ENCODE peak calls at places on chromosomes 1 and 21, in nine cellular contexts. One of them, this sample, is unnamed.

GRCh38 chr1:165717918-165718515 is 19.7 kb upstream of the ALDH9A1 start:
- DNase-seq in naive thymus-derived CD8-positive, alpha-beta T cell: peak; percentile 30
- DNase-seq in nucleus accumbens: peak; percentile 33
- DNase-seq in activated naive CD8-positive, alpha-beta T cell treated with anti-CD3 and anti-CD28 coated beads, Interleukin-2, amount 50 U/mL, for 24 hours: peak; percentile 9
- DNase-seq in brain microvascular endothelial cell: peak; percentile 65
- DNase-seq in GM19239: peak; percentile 33
- DNase-seq in GM10248: peak; percentile 57
- DNase-seq in RPMI7951: peak; percentile 54
- DNase-seq in activated T-helper 1 cell treated with Interleukin-2 at 50 U/mL for 16 hours: no peak
- DNase-seq in this sample: no peak

GRCh38 chr1:8765253-8765652 is 52.2 kb downstream of the RERE start:
- DNase-seq in naive thymus-derived CD8-positive, alpha-beta T cell: no peak
- DNase-seq in nucleus accumbens: no peak
- DNase-seq in activated naive CD8-positive, alpha-beta T cell treated with anti-CD3 and anti-CD28 coated beads, Interleukin-2, amount 50 U/mL, for 24 hours: no peak
- DNase-seq in brain microvascular endothelial cell: no peak
- DNase-seq in GM19239: no peak
- DNase-seq in GM10248: no peak
- DNase-seq in RPMI7951: no peak
- DNase-seq in activated T-helper 1 cell treated with Interleukin-2 at 50 U/mL for 16 hours: no peak
- DNase-seq in this sample: no peak

GRCh38 chr1:232891116-232891515 is 59.3 kb upstream of the NTPCR start:
- DNase-seq in naive thymus-derived CD8-positive, alpha-beta T cell: no peak
- DNase-seq in nucleus accumbens: no peak
- DNase-seq in activated naive CD8-positive, alpha-beta T cell treated with anti-CD3 and anti-CD28 coated beads, Interleukin-2, amount 50 U/mL, for 24 hours: no peak
- DNase-seq in brain microvascular endothelial cell: peak; percentile 90
- DNase-seq in GM19239: no peak
- DNase-seq in GM10248: no peak
- DNase-seq in RPMI7951: peak; percentile 97
- DNase-seq in activated T-helper 1 cell treated with Interleukin-2 at 50 U/mL for 16 hours: no peak
- DNase-seq in this sample: peak; percentile 62

GRCh38 chr1:193157360-193157759 is 29.1 kb downstream of the B3GALT2 start:
- DNase-seq in naive thymus-derived CD8-positive, alpha-beta T cell: no peak
- DNase-seq in nucleus accumbens: no peak
- DNase-seq in activated naive CD8-positive, alpha-beta T cell treated with anti-CD3 and anti-CD28 coated beads, Interleukin-2, amount 50 U/mL, for 24 hours: no peak
- DNase-seq in brain microvascular endothelial cell: no peak
- DNase-seq in GM19239: no peak
- DNase-seq in GM10248: no peak
- DNase-seq in RPMI7951: no peak
- DNase-seq in activated T-helper 1 cell treated with Interleukin-2 at 50 U/mL for 16 hours: no peak
- DNase-seq in this sample: no peak

GRCh38 chr1:21337931-21338567 is 47.8 kb upstream of the ECE1 start:
- DNase-seq in naive thymus-derived CD8-positive, alpha-beta T cell: no peak
- DNase-seq in nucleus accumbens: no peak
- DNase-seq in activated naive CD8-positive, alpha-beta T cell treated with anti-CD3 and anti-CD28 coated beads, Interleukin-2, amount 50 U/mL, for 24 hours: no peak
- DNase-seq in brain microvascular endothelial cell: no peak
- DNase-seq in GM19239: no peak
- DNase-seq in GM10248: no peak
- DNase-seq in RPMI7951: peak; percentile 89
- DNase-seq in activated T-helper 1 cell treated with Interleukin-2 at 50 U/mL for 16 hours: no peak
- DNase-seq in this sample: no peak

GRCh38 chr1:51192213-51192843 is 43.7 kb upstream of the RNF11 start:
- DNase-seq in naive thymus-derived CD8-positive, alpha-beta T cell: peak; percentile 41
- DNase-seq in nucleus accumbens: peak; percentile 38
- DNase-seq in activated naive CD8-positive, alpha-beta T cell treated with anti-CD3 and anti-CD28 coated beads, Interleukin-2, amount 50 U/mL, for 24 hours: peak; percentile 72
- DNase-seq in brain microvascular endothelial cell: peak; percentile 83
- DNase-seq in GM19239: peak; percentile 28
- DNase-seq in GM10248: peak; percentile 43
- DNase-seq in RPMI7951: peak; percentile 67
- DNase-seq in activated T-helper 1 cell treated with Interleukin-2 at 50 U/mL for 16 hours: peak; percentile 1
- DNase-seq in this sample: peak; percentile 59

GRCh38 chr1:234607091-234608025 is 2.6 kb downstream of the IRF2BP2 start:
- DNase-seq in naive thymus-derived CD8-positive, alpha-beta T cell: peak; percentile 29
- DNase-seq in nucleus accumbens: peak; percentile 62
- DNase-seq in activated naive CD8-positive, alpha-beta T cell treated with anti-CD3 and anti-CD28 coated beads, Interleukin-2, amount 50 U/mL, for 24 hours: peak; percentile 27
- DNase-seq in brain microvascular endothelial cell: no peak
- DNase-seq in GM19239: no peak
- DNase-seq in GM10248: no peak
- DNase-seq in RPMI7951: peak; percentile 67
- DNase-seq in activated T-helper 1 cell treated with Interleukin-2 at 50 U/mL for 16 hours: no peak
- DNase-seq in this sample: peak; percentile 69

GRCh38 chr1:25718738-25719137 is 81.3 kb upstream of the SELENON start:
- DNase-seq in naive thymus-derived CD8-positive, alpha-beta T cell: no peak
- DNase-seq in nucleus accumbens: no peak
- DNase-seq in activated naive CD8-positive, alpha-beta T cell treated with anti-CD3 and anti-CD28 coated beads, Interleukin-2, amount 50 U/mL, for 24 hours: no peak
- DNase-seq in brain microvascular endothelial cell: no peak
- DNase-seq in GM19239: no peak
- DNase-seq in GM10248: no peak
- DNase-seq in RPMI7951: no peak
- DNase-seq in activated T-helper 1 cell treated with Interleukin-2 at 50 U/mL for 16 hours: no peak
- DNase-seq in this sample: no peak

GRCh38 chr1:62687421-62687902 is 724 bp downstream of the DOCK7 start:
- DNase-seq in naive thymus-derived CD8-positive, alpha-beta T cell: peak; percentile 41
- DNase-seq in nucleus accumbens: no peak
- DNase-seq in activated naive CD8-positive, alpha-beta T cell treated with anti-CD3 and anti-CD28 coated beads, Interleukin-2, amount 50 U/mL, for 24 hours: no peak
- DNase-seq in brain microvascular endothelial cell: peak; percentile 11
- DNase-seq in GM19239: peak; percentile 25
- DNase-seq in GM10248: peak; percentile 49
- DNase-seq in RPMI7951: peak; percentile 54
- DNase-seq in activated T-helper 1 cell treated with Interleukin-2 at 50 U/mL for 16 hours: peak; percentile 8
- DNase-seq in this sample: peak; percentile 47

GRCh38 chr1:204363335-204364114 is 3.8 kb upstream of the PLEKHA6 start:
- DNase-seq in naive thymus-derived CD8-positive, alpha-beta T cell: peak; percentile 81
- DNase-seq in nucleus accumbens: peak; percentile 59
- DNase-seq in activated naive CD8-positive, alpha-beta T cell treated with anti-CD3 and anti-CD28 coated beads, Interleukin-2, amount 50 U/mL, for 24 hours: peak; percentile 74
- DNase-seq in brain microvascular endothelial cell: peak; percentile 51
- DNase-seq in GM19239: peak; percentile 75
- DNase-seq in GM10248: peak; percentile 83
- DNase-seq in RPMI7951: peak; percentile 67
- DNase-seq in activated T-helper 1 cell treated with Interleukin-2 at 50 U/mL for 16 hours: peak; percentile 54
- DNase-seq in this sample: peak; percentile 79

GRCh38 chr21:44838951-44839350 is 21.1 kb upstream of the SUMO3 start:
- DNase-seq in naive thymus-derived CD8-positive, alpha-beta T cell: no peak
- DNase-seq in nucleus accumbens: no peak
- DNase-seq in activated naive CD8-positive, alpha-beta T cell treated with anti-CD3 and anti-CD28 coated beads, Interleukin-2, amount 50 U/mL, for 24 hours: no peak
- DNase-seq in brain microvascular endothelial cell: no peak
- DNase-seq in GM19239: no peak
- DNase-seq in GM10248: no peak
- DNase-seq in RPMI7951: no peak
- DNase-seq in activated T-helper 1 cell treated with Interleukin-2 at 50 U/mL for 16 hours: no peak
- DNase-seq in this sample: no peak

GRCh38 chr1:61083014-61083798 is 845 bp downstream of the NFIA start:
- DNase-seq in naive thymus-derived CD8-positive, alpha-beta T cell: peak; percentile 26
- DNase-seq in nucleus accumbens: no peak
- DNase-seq in activated naive CD8-positive, alpha-beta T cell treated with anti-CD3 and anti-CD28 coated beads, Interleukin-2, amount 50 U/mL, for 24 hours: peak; percentile 16
- DNase-seq in brain microvascular endothelial cell: no peak
- DNase-seq in GM19239: no peak
- DNase-seq in GM10248: no peak
- DNase-seq in RPMI7951: peak; percentile 24
- DNase-seq in activated T-helper 1 cell treated with Interleukin-2 at 50 U/mL for 16 hours: no peak
- DNase-seq in this sample: peak; percentile 28

GRCh38 chr1:54945393-54945936 is 35.0 kb upstream of the TMEM61 start:
- DNase-seq in naive thymus-derived CD8-positive, alpha-beta T cell: no peak
- DNase-seq in nucleus accumbens: no peak
- DNase-seq in activated naive CD8-positive, alpha-beta T cell treated with anti-CD3 and anti-CD28 coated beads, Interleukin-2, amount 50 U/mL, for 24 hours: no peak
- DNase-seq in brain microvascular endothelial cell: no peak
- DNase-seq in GM19239: no peak
- DNase-seq in GM10248: no peak
- DNase-seq in RPMI7951: no peak
- DNase-seq in activated T-helper 1 cell treated with Interleukin-2 at 50 U/mL for 16 hours: no peak
- DNase-seq in this sample: no peak

GRCh38 chr21:21200939-21201610 is 202.9 kb downstream of the NCAM2 start:
- DNase-seq in naive thymus-derived CD8-positive, alpha-beta T cell: no peak
- DNase-seq in nucleus accumbens: no peak
- DNase-seq in activated naive CD8-positive, alpha-beta T cell treated with anti-CD3 and anti-CD28 coated beads, Interleukin-2, amount 50 U/mL, for 24 hours: no peak
- DNase-seq in brain microvascular endothelial cell: peak; percentile 2
- DNase-seq in GM19239: no peak
- DNase-seq in GM10248: no peak
- DNase-seq in RPMI7951: peak; percentile 17
- DNase-seq in activated T-helper 1 cell treated with Interleukin-2 at 50 U/mL for 16 hours: no peak
- DNase-seq in this sample: no peak